ENCODE peak calls at places on chromosomes 11 and 22, in five cellular contexts. T is fibroblast of lung, J is hepatocyte, G is IMR-90, X is A549. U is an unnamed sample.

GRCh38 chr22:35023692-35024363 is 42.1 kb upstream of the ISX start:
- DNase-seq in T (peak), J (peak), G (no peak), X (peak), U (peak)

GRCh38 chr11:67312187-67313021 is 9.1 kb downstream of the SSH3 start:
- DNase-seq in T (no peak), J (no peak), G (no peak), X (no peak), U (no peak)

GRCh38 chr22:48563118-48563965 is 1264.3 kb downstream of the BRD1 start:
- DNase-seq in T (no peak), J (no peak), G (no peak), X (no peak), U (no peak)

GRCh38 chr22:24284747-24285203 is 14.1 kb downstream of the SPECC1L start:
- DNase-seq in T (peak), J (no peak), G (peak), X (no peak), U (no peak)

GRCh38 chr11:57913713-57914704 is 109.7 kb upstream of the OR9Q1 start:
- DNase-seq in T (no peak), J (no peak), G (no peak), X (no peak), U (no peak)

GRCh38 chr11:78698612-78699011 is 123.9 kb upstream of the NARS2 start:
- DNase-seq in T (peak), J (no peak), G (peak), X (no peak), U (no peak)

GRCh38 chr11:125402436-125402835 is 93.6 kb downstream of the FEZ1 start:
- DNase-seq in T (peak), J (peak), G (peak), X (no peak), U (no peak)

GRCh38 chr22:25475554-25476022 is 88.9 kb upstream of the GRK3 start:
- DNase-seq in T (peak), J (peak), G (peak), X (no peak), U (no peak)

GRCh38 chr11:71381781-71382505 is 66.2 kb downstream of the DHCR7 start:
- DNase-seq in T (no peak), J (no peak), G (no peak), X (no peak), U (peak)

GRCh38 chr11:117315285-117316196 is 515 bp downstream of the BACE1 start:
- DNase-seq in T (no peak), J (peak), G (no peak), X (no peak), U (no peak)

GRCh38 chr11:134597452-134597851 is 185.4 kb upstream of the B3GAT1 start:
- DNase-seq in T (no peak), J (no peak), G (no peak), X (no peak), U (no peak)

GRCh38 chr22:41793871-41794270 is 6.6 kb upstream of the CCDC134 start:
- DNase-seq in T (no peak), J (no peak), G (no peak), X (no peak), U (no peak)

GRCh38 chr22:48179571-48180546 is 1417.4 kb downstream of the TBC1D22A start:
- DNase-seq in T (no peak), J (no peak), G (no peak), X (no peak), U (no peak)

GRCh38 chr11:87290304-87290922 is 252.7 kb downstream of the TMEM135 start:
- DNase-seq in T (peak), J (peak), G (peak), X (peak), U (peak)

GRCh38 chr22:48719978-48720661 is 1107.6 kb downstream of the BRD1 start:
- DNase-seq in T (no peak), J (no peak), G (no peak), X (peak), U (peak)

GRCh38 chr11:113111156-113111555 is 149.9 kb downstream of the NCAM1 start:
- DNase-seq in T (no peak), J (no peak), G (no peak), X (no peak), U (no peak)

GRCh38 chr11:113118104-113118503 is 156.9 kb downstream of the NCAM1 start:
- DNase-seq in T (no peak), J (no peak), G (no peak), X (no peak), U (no peak)

GRCh38 chr11:113110046-113110445 is 148.8 kb downstream of the NCAM1 start:
- DNase-seq in T (no peak), J (no peak), G (no peak), X (no peak), U (no peak)

GRCh38 chr11:113114452-113115027 is 153.3 kb downstream of the NCAM1 start:
- DNase-seq in T (peak), J (peak), G (peak), X (no peak), U (peak)

GRCh38 chr11:113113801-113114451 is 152.7 kb downstream of the NCAM1 start:
- DNase-seq in T (no peak), J (no peak), G (no peak), X (no peak), U (no peak)
- H3K27ac ChIP-seq in T (no peak), J (no peak), G (no peak), X (no peak), U (no peak)

GRCh38 chr11:111846063-111846462 is 25.3 kb downstream of the ALG9 start:
- DNase-seq in T (peak), J (no peak), G (peak), X (no peak), U (no peak)
- H3K4me2 ChIP-seq in T (no peak), J (no peak), G (no peak), X (no peak), U (no peak)

GRCh38 chr22:38155703-38156102 is 25.9 kb downstream of the PLA2G6 start:
- DNase-seq in T (no peak), J (no peak), G (no peak), X (no peak), U (no peak)

GRCh38 chr22:38148252-38148651 is 33.4 kb downstream of the PLA2G6 start:
- DNase-seq in T (peak), J (no peak), G (peak), X (no peak), U (no peak)

DNA sequence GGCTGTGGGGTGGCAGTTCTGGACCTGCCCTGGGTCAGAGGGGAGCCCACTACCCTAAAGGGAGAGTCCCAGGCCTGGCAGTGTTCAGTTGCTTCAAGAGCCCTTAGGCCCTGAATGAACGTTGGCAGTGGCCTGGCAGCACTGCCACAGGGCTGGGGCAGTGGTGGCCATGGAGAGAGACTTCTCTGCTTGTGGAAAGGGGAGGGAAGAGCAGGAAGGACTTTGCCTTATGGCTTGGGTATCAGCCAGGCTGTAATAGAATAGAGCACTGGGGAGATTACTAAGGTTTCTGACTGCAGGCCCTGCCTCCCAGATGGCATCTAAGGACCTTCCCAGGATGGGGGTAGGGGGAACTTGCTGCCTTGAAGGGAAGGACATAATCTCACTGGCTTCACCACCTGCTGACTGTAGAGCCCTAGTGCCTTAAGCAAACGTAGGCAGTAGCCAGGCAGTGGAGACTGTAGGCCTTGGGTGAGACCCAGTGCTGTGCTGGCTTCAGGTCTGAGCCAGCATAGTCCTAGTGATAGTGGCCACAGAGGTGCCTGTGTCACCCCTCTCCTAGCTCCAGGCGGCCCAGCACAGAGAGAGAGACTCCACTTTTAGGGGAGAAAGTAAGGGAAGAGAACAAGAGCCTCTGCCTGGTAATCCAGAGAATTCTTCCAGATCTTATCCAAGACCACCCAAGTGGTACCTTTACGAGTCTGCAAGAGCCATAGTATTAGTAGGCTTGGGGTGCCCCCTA is 27.6 kb downstream of the PLA2G6 start:
- DNase-seq in T (no peak), J (peak), G (no peak), X (no peak), U (no peak)
- TF ChIP-seq CTCF in T (no peak), J (peak), G (peak), X (no peak), U (no peak)

GRCh38 chr22:37675930-37676571 is 615 bp downstream of the LGALS1 start:
- DNase-seq in T (peak), J (no peak), G (no peak), X (no peak), U (peak)

GRCh38 chr22:37674951-37675929 is at the start of gene LGALS1:
- DNase-seq in T (peak), J (peak), G (peak), X (peak), U (peak)

GRCh38 chr22:37676691-37677627 is 1.5 kb downstream of the LGALS1 start:
- DNase-seq in T (peak), J (peak), G (peak), X (no peak), U (peak)

GRCh38 chr22:37672920-37673453 is 2.4 kb upstream of the LGALS1 start:
- DNase-seq in T (no peak), J (no peak), G (no peak), X (no peak), U (no peak)

GRCh38 chr22:37674248-37674647 is 1.2 kb upstream of the LGALS1 start:
- DNase-seq in T (no peak), J (no peak), G (no peak), X (no peak), U (no peak)
- H3K27ac ChIP-seq in T (peak), J (peak), G (peak), X (peak), U (no peak)

DNA sequence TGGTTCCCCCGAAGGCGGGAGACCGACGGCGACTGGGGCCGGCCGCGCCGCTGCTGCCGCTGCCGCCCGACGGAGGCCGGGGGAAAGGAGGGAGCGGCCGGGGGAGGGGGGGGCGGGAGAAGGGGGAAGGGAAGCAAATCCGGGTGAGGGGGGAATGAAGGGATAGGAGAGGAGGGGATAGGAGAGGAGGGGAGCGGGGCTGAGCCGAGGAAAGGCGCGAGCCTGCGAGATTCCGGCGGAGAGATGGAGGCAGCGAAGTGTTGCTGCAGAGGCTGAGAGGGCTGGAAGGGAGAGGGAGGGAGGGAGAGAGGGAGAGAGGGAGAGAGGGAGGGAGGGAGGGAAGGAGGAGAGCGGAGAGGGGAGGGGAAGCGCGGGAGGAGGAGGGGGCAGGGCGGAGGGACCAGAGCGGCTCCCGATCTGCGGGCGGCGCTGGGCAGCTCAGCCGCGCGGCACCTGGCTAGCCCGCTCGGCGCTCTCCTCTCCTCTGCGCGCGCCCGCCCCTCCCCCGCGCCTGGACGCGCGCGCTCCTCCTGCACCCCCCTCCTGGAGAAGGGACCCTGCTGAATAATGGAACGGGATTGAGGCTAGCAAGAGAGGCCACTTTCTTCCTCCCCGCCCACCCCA is 52.4 kb downstream of the SLC22A12 start:
- DNase-seq in T (no peak), J (peak), G (no peak), X (no peak), U (no peak)
- H3K4me2 ChIP-seq in T (no peak), J (peak), G (no peak), X (peak), U (no peak)

U was measured in OCI-LY7.